ENCODE peak calls at places on chromosomes 12 and 14, in four cellular contexts. K is breast epithelium, H is left ventricle myocardium inferior, D is lower leg skin. C is an unnamed sample.

GRCh38 chr12:88644946-88645702 is 64.9 kb upstream of the KITLG start:
- DNase-seq in K (no peak), H (no peak), D (no peak), C (no peak)

GRCh38 chr14:68449565-68450295 is 343.1 kb downstream of the ZFP36L1 start:
- DNase-seq in K (no peak), H (no peak), D (no peak), C (no peak)

GRCh38 chr12:124057691-124058090 is 84.7 kb downstream of the ZNF664 start:
- DNase-seq in K (no peak), H (no peak), D (no peak), C (no peak)

GRCh38 chr12:48973084-48973483 is 1.5 kb upstream of the WNT10B start:
- DNase-seq in K (no peak), H (no peak), D (no peak), C (no peak)

GRCh38 chr12:123150273-123150803 is 552 bp downstream of the PITPNM2 start:
- DNase-seq in K (no peak), H (peak; percentile 55), D (no peak), C (no peak)

GRCh38 chr14:94304243-94304642 is 11.2 kb upstream of the SERPINA10 start:
- DNase-seq in K (no peak), H (no peak), D (no peak), C (no peak)

GRCh38 chr12:88313554-88313953 is 171.4 kb downstream of the TMTC3 start:
- DNase-seq in K (no peak), H (no peak), D (no peak), C (no peak)

GRCh38 chr14:104687601-104688504 is 1.6 kb upstream of the INF2 start:
- DNase-seq in K (peak; percentile 88), H (peak; percentile 87), D (no peak), C (no peak)

GRCh38 chr12:115998119-115998633 is 279.3 kb downstream of the MED13L start:
- DNase-seq in K (no peak), H (no peak), D (no peak), C (no peak)

GRCh38 chr12:51820721-51821422 is 27.6 kb downstream of the FIGNL2 start:
- DNase-seq in K (no peak), H (peak; percentile 73), D (no peak), C (no peak)

GRCh38 chr14:24677956-24678355 is 44.0 kb upstream of the GZMB start:
- DNase-seq in K (no peak), H (no peak), D (no peak), C (no peak)

GRCh38 chr12:104294845-104295674 is 8.5 kb upstream of the EID3 start:
- DNase-seq in K (no peak), H (no peak), D (peak; percentile 51), C (no peak)

GRCh38 chr12:4275869-4276253 is 2.3 kb downstream of the CCND2 start:
- DNase-seq in K (no peak), H (no peak), D (no peak), C (no peak)

GRCh38 chr12:31715283-31715825 is 13.5 kb downstream of the AMN1 start:
- DNase-seq in K (no peak), H (no peak), D (no peak), C (no peak)

GRCh38 chr14:64464695-64465094 is 604 bp upstream of the AKAP5 start:
- DNase-seq in K (no peak), H (no peak), D (no peak), C (no peak)

GRCh38 chr14:69355155-69355954 is 42.7 kb downstream of the ERH start:
- DNase-seq in K (no peak), H (no peak), D (no peak), C (no peak)

GRCh38 chr12:108788911-108789310 is 57.6 kb upstream of the CORO1C start:
- DNase-seq in K (no peak), H (peak; percentile 10), D (no peak), C (no peak)

GRCh38 chr12:53500119-53500775 is 836 bp upstream of the TARBP2 start:
- DNase-seq in K (no peak), H (peak; percentile 52), D (peak; percentile 83), C (peak; percentile 54)

GRCh38 chr12:88805692-88806091 is 225.4 kb upstream of the KITLG start:
- DNase-seq in K (no peak), H (no peak), D (no peak), C (no peak)

GRCh38 chr12:56601503-56601902 is 28.6 kb downstream of the BAZ2A start:
- DNase-seq in K (no peak), H (no peak), D (no peak), C (no peak)

GRCh38 chr12:82124711-82125110 is 233.5 kb downstream of the CCDC59 start:
- DNase-seq in K (no peak), H (no peak), D (peak; percentile 28), C (peak; percentile 96)

GRCh38 chr12:103331643-103332042 is 164.1 kb downstream of the C12orf42 start:
- DNase-seq in K (no peak), H (no peak), D (no peak), C (no peak)

GRCh38 chr14:90924618-90925345 is 108.6 kb upstream of the TTC7B start:
- DNase-seq in K (no peak), H (no peak), D (no peak), C (peak; percentile 43)

GRCh38 chr12:1932264-1932777 is 13.9 kb upstream of the CACNA2D4 start:
- DNase-seq in K (peak; percentile 69), H (peak; percentile 75), D (no peak), C (peak; percentile 63)

GRCh38 chr12:2958432-2959193 is 584 bp upstream of the TEAD4 start:
- DNase-seq in K (no peak), H (peak; percentile 65), D (no peak), C (no peak)

GRCh38 chr14:104443391-104444158 is 136.0 kb upstream of the C14orf180 start:
- DNase-seq in K (no peak), H (no peak), D (no peak), C (no peak)

GRCh38 chr12:71415336-71416231 is 24.0 kb upstream of the LGR5 start:
- DNase-seq in K (no peak), H (no peak), D (no peak), C (no peak)

GRCh38 chr12:47075192-47076084 is 4.0 kb upstream of the PCED1B start:
- DNase-seq in K (no peak), H (no peak), D (no peak), C (no peak)

GRCh38 chr12:47078733-47079364 is 572 bp upstream of the PCED1B start:
- DNase-seq in K (no peak), H (no peak), D (no peak), C (no peak)

GRCh38 chr12:47079365-47079893 is at the start of gene PCED1B:
- DNase-seq in K (peak; percentile 66), H (peak; percentile 78), D (peak; percentile 46), C (no peak)

GRCh38 chr12:47078086-47078395 is 1.4 kb upstream of the PCED1B start:
- DNase-seq in K (no peak), H (no peak), D (no peak), C (no peak)

GRCh38 chr12:47077206-47078085 is 2.0 kb upstream of the PCED1B start:
- DNase-seq in K (no peak), H (no peak), D (no peak), C (no peak)
- H3K4me3 ChIP-seq in K (peak overlapping the region; percentile 77), H (peak overlapping the region; percentile 81), D (no peak overlapping the region), C (peak overlapping the region; percentile 74)

DNA sequence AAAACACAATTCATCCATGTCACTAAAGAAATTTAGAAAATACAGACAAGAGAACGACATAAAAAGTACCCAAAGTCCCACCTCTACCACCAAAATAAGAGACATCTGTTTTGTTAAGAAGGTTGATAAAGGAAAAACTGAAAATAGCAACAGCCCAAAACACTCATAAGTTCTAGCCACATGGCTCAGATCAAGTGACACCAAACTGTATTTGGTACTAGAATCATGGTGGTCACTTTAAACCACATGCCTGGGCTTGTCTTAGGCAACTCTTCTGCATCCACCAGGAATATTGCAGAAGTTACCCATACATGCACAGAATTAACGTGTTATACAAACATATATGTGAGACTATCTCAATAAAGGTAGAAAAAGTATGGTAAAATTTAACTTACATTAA is 78.2 kb upstream of the GTF2A1 start:
- DNase-seq in K (no peak), H (no peak), D (no peak), C (no peak)
- H3K4me3 ChIP-seq in K (no peak overlapping the region), H (no peak overlapping the region), D (no peak overlapping the region), C (no peak overlapping the region)

DNA sequence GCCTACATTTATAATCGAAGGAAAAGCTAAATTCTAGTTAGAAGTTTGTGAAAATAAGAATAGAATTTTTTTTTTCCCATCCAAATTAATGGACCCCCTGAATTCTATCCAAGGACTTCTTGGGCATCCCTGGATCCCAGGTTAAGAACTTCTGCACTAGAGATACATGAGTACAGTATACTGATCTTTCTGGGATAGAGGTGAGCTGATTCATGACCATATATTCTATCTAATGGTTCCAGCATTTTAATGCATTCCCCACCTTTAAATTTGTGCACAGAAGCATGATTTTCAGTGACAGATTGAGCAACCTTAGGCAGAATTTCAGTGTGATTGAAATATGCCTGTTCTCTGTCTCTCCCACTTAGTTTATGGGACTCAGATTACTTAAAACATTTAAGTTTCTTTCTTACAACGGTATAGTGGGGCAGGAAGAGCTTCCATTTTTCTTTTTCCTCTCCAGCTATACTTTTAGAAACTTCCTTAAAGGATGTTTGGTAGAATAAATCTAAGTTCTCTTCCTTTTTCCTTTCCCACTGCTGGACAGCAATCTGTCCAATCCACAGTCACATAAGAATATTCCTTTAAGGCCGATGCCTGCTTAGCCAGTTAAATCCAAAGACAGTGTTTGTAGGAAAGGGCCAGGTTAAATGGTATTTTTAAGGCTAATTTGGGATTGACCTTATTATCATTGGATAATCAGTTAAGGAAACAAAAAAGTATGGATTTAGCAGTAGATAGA is 6.7 kb downstream of the MDM2 start:
- DNase-seq in K (no peak), H (no peak), D (no peak), C (no peak)
- H3K4me3 ChIP-seq in K (no peak overlapping the region), H (no peak overlapping the region), D (no peak overlapping the region), C (no peak overlapping the region)

DNA sequence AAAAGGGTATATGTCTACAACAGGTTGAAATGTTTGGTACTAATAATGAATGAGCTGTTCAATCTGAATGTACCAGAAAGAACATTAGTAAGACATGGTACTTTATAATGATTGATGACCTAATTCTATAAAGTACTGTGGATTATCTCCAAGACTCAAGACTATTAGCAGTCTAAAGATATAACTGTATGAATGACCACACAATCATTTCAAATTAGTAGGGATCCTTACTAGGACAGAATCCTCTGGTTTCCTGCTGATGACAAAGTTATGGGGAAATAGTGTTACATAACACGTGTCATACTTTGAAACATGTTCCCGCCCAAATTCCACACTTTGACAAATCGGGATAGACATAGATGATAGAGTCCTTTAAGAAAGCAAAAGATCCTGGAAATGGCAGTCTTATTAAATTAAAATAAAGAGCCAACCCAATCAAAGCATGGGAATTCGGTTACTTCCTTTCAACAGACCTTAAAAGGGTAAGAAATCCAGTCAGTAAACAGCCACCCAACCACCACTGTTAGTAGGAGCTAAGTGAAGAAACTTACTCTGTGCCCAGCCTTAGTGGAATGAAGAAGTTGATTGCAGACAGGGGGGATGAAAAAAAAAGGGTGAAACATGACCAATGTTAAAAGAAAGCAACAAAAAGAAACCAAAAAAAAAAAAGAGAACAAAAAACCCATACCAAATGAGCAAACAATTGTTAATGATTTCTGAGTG is 2.8 kb downstream of the VPS29 start:
- DNase-seq in K (no peak), H (no peak), D (no peak), C (no peak)
- H3K4me3 ChIP-seq in K (no peak overlapping the region), H (no peak overlapping the region), D (no peak overlapping the region), C (no peak overlapping the region)